ENCODE peak calls at places on chromosomes 5 and 9, in six cellular contexts. H is tibial nerve, B is GM23338, S is Peyer's patch, V is colonic mucosa, Y is GM23248. G is an unnamed sample. For H3K4me1, the result is how much of the 10 kb centered on the place peaks cover.

GRCh38 chr5:142391031-142391872 is 66.4 kb upstream of the SPRY4 start:
- DNase-seq in H (no peak), B (no peak), S (no peak), V (no peak), Y (no peak), G (peak)

GRCh38 chr5:5667136-5667554 is 244.7 kb downstream of the ICE1 start:
- DNase-seq in H (no peak), B (no peak), S (no peak), V (no peak), Y (no peak), G (peak)

GRCh38 chr9:130072515-130073235 is 19.0 kb downstream of the GPR107 start:
- DNase-seq in H (no peak), B (no peak), S (no peak), V (no peak), Y (no peak), G (no peak)

GRCh38 chr5:151251621-151252020 is 1.4 kb upstream of the GM2A start:
- DNase-seq in H (no peak), B (no peak), S (no peak), V (no peak), Y (no peak), G (no peak)

GRCh38 chr5:40775085-40775845 is 19.5 kb upstream of the TTC33 start:
- DNase-seq in H (no peak), B (no peak), S (no peak), V (no peak), Y (no peak), G (no peak)

GRCh38 chr5:168106008-168106761 is 185.3 kb upstream of the WWC1 start:
- DNase-seq in H (no peak), B (no peak), S (no peak), V (no peak), Y (peak), G (no peak)

GRCh38 chr9:114174876-114175771 is 19.8 kb downstream of the COL27A1 start:
- DNase-seq in H (no peak), B (no peak), S (no peak), V (peak), Y (peak), G (no peak)

GRCh38 chr9:17481565-17481964 is 97.3 kb upstream of the SH3GL2 start:
- DNase-seq in H (no peak), B (peak), S (no peak), V (no peak), Y (no peak), G (no peak)

GRCh38 chr5:60916646-60917045 is 28.2 kb downstream of the ERCC8 start:
- DNase-seq in H (no peak), B (no peak), S (no peak), V (no peak), Y (peak), G (no peak)

GRCh38 chr5:176873541-176874172 is 25.5 kb downstream of the HK3 start:
- DNase-seq in H (no peak), B (no peak), S (no peak), V (no peak), Y (peak), G (no peak)

GRCh38 chr9:135300346-135301141 is 179.0 kb upstream of the PPP1R26 start:
- DNase-seq in H (no peak), B (no peak), S (no peak), V (no peak), Y (no peak), G (no peak)

GRCh38 chr9:116687074-116687761 is at the start of gene TRIM32:
- DNase-seq in H (peak), B (peak), S (peak), V (peak), Y (peak), G (peak)
- H3K4me1 ChIP-seq in H (under half), B (under half), S (under half), V (under half), Y (half or more), G (under half)

GRCh38 chr5:179617930-179618329 is 5.5 kb downstream of the HNRNPH1 start:
- DNase-seq in H (no peak), B (no peak), S (no peak), V (no peak), Y (no peak), G (no peak)
- H3K4me1 ChIP-seq in H (half or more), B (under half), S (under half), V (under half), Y (under half), G (under half)

DNA sequence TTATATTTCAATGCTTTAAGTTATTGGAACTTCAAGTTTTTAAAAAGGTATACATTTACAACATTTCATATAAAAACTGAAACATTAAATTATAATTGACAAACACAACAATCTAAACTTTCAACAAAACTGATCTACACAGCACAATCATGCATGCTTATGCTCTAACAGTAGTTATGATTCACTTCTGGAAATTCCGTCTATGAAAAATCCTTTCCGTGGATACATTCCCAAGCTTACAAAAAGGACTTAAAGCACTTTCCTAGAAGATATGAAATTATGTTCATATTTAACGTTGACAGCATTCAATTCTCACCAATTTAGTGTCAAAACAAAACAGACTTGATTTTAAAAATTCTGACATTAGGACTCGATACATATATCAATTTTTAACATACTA is 3.7 kb downstream of the HNRNPH1 start:
- DNase-seq in H (no peak), B (no peak), S (no peak), V (no peak), Y (peak), G (no peak)
- H3K4me1 ChIP-seq in H (half or more), B (under half), S (under half), V (under half), Y (under half), G (under half)

GRCh38 chr9:136407911-136408310 is 2.5 kb downstream of the ENTR1 start:
- DNase-seq in H (no peak), B (no peak), S (no peak), V (no peak), Y (no peak), G (no peak)
- H3K4me1 ChIP-seq in H (under half), B (under half), S (under half), V (under half), Y (under half), G (under half)

GRCh38 chr5:140342287-140342686 is 4.1 kb downstream of the HBEGF start:
- DNase-seq in H (no peak), B (no peak), S (peak), V (no peak), Y (no peak), G (no peak)
- H3K4me1 ChIP-seq in H (half or more), B (under half), S (under half), V (under half), Y (under half), G (under half)

GRCh38 chr9:95031711-95032461 is 285.6 kb downstream of the FANCC start:
- DNase-seq in H (no peak), B (no peak), S (no peak), V (no peak), Y (no peak), G (no peak)
- H3K4me1 ChIP-seq in H (half or more), B (under half), S (under half), V (under half), Y (under half), G (half or more)

GRCh38 chr9:1927546-1927945 is 87.6 kb upstream of the SMARCA2 start:
- DNase-seq in H (no peak), B (no peak), S (no peak), V (no peak), Y (no peak), G (no peak)

GRCh38 chr9:1929722-1930621 is 85.2 kb upstream of the SMARCA2 start:
- DNase-seq in H (no peak), B (no peak), S (no peak), V (no peak), Y (no peak), G (no peak)
- H3K4me1 ChIP-seq in H (under half), B (under half), S (under half), V (under half), Y (under half), G (under half)

DNA sequence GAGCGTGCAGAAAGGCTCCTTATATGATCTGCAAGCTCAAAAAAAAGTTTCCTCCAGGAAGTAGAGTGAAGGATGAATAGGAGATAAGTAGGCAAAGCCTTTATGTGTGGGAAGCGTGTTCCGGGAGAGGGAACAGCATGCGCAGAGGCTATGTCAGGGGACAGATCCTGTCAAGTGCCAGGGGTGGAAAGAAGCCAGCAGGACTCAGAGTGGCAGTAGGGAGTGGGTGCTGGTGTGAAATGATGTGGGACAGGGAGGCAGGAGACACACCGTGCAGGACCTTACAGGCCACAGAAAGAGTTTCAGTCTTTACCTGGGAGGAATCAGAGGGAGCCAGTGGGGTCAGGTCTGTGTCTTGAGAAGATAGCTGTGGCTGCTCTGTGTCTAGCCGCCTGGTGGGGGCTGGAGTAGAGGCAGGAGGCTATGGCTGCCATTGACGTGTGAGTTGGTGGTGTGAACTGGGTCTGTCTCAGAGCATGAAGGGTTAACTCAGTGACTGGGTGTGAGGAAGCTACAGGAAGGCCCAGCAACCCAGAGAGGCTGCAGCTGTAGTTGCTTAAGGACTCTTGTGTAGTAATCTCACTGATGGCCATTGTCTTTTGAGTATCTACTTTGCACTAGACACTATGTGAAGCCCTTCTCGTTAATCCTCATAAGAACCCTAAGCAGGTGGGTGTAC is 71.3 kb downstream of the PPARGC1B start:
- DNase-seq in H (no peak), B (no peak), S (no peak), V (no peak), Y (no peak), G (no peak)
- H3K4me1 ChIP-seq in H (under half), B (under half), S (under half), V (under half), Y (under half), G (under half)

GRCh38 chr5:171872666-171873065 is 87.0 kb downstream of the SMIM23 start:
- DNase-seq in H (no peak), B (no peak), S (no peak), V (no peak), Y (peak), G (no peak)

GRCh38 chr5:171869956-171870355 is 84.3 kb downstream of the SMIM23 start:
- DNase-seq in H (no peak), B (no peak), S (no peak), V (no peak), Y (no peak), G (no peak)

GRCh38 chr5:171868236-171868635 is 82.6 kb downstream of the SMIM23 start:
- DNase-seq in H (no peak), B (no peak), S (no peak), V (no peak), Y (peak), G (no peak)

DNA sequence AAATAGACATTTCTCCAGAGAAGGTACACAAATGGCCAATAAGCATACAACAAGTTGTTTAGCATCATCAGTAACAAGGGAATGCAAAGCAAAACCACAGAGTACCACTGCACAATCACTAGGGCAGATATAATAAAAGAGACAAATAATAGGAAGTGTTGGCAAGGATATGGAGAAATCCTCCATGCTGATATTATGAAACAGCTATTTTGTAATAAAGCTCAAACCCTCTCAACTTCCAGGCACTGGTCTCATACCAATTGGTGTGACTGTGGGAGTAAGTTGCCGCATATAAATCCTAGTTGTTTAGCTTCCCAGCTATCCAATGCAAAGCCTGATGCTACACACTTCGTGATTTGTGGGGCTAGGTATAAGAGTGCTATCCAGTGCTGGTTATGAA is 88.6 kb downstream of the SMIM23 start:
- DNase-seq in H (no peak), B (no peak), S (no peak), V (no peak), Y (peak), G (no peak)
- H3K4me1 ChIP-seq in H (under half), B (under half), S (under half), V (under half), Y (under half), G (under half)

GRCh38 chr5:133996683-133997252 is 8.0 kb downstream of the VDAC1 start:
- DNase-seq in H (no peak), B (peak), S (no peak), V (no peak), Y (no peak), G (no peak)
- H3K4me1 ChIP-seq in H (half or more), B (under half), S (under half), V (under half), Y (under half), G (under half)

G was measured in BE2C.